ENCODE peak calls at places on chromosomes 4 and X, in eight cellular contexts. T, E, L, A, S, P, W and R are unnamed samples.

GRCh38 chrX:129638917-129639316 is 15.8 kb downstream of the APLN start:
- DNase-seq in T (no peak), E (no peak), L (no peak), A (no peak), S (no peak), P (no peak), W (no peak), R (no peak)

GRCh38 chr4:59597536-59598232 is 1602.4 kb upstream of the ADGRL3 start:
- DNase-seq in T (peak), E (peak), L (no peak), A (peak), S (no peak), P (no peak), W (no peak), R (peak)

GRCh38 chrX:153669174-153669890 is 4.3 kb downstream of the PNCK start:
- DNase-seq in T (no peak), E (peak), L (peak), A (no peak), S (peak), P (peak), W (peak), R (peak)

GRCh38 chrX:23959781-23960180 is 52.0 kb downstream of the CXorf58 start:
- DNase-seq in T (no peak), E (no peak), L (no peak), A (no peak), S (no peak), P (no peak), W (no peak), R (no peak)

GRCh38 chr4:151565583-151565982 is 156.6 kb downstream of the FHIP1A start:
- DNase-seq in T (no peak), E (no peak), L (no peak), A (no peak), S (no peak), P (no peak), W (no peak), R (no peak)

GRCh38 chr4:122827899-122828601 is 1.4 kb downstream of the FGF2 start:
- DNase-seq in T (no peak), E (peak), L (peak), A (no peak), S (no peak), P (no peak), W (no peak), R (no peak)

GRCh38 chrX:46642145-46642544 is 68.6 kb downstream of the CHST7 start:
- DNase-seq in T (no peak), E (peak), L (no peak), A (no peak), S (no peak), P (no peak), W (no peak), R (no peak)

GRCh38 chr4:138736362-138736761 is 279.2 kb upstream of the NOCT start:
- DNase-seq in T (no peak), E (no peak), L (no peak), A (no peak), S (no peak), P (no peak), W (no peak), R (no peak)

GRCh38 chrX:45758319-45758718 is 557.6 kb upstream of the DIPK2B start:
- DNase-seq in T (peak), E (peak), L (no peak), A (peak), S (no peak), P (no peak), W (no peak), R (no peak)

GRCh38 chr4:80192937-80193336 is 4.4 kb upstream of the PRDM8 start:
- DNase-seq in T (no peak), E (no peak), L (no peak), A (no peak), S (no peak), P (no peak), W (no peak), R (no peak)

GRCh38 chr4:14607001-14607400 is 395.3 kb upstream of the CPEB2 start:
- DNase-seq in T (no peak), E (no peak), L (no peak), A (no peak), S (no peak), P (no peak), W (no peak), R (no peak)

GRCh38 chrX:44314259-44314734 is 29.2 kb downstream of the EFHC2 start:
- DNase-seq in T (peak), E (peak), L (no peak), A (peak), S (no peak), P (no peak), W (no peak), R (no peak)

GRCh38 chr4:78057135-78057599 is at the start of gene FRAS1:
- DNase-seq in T (peak), E (peak), L (no peak), A (no peak), S (peak), P (no peak), W (peak), R (peak)

GRCh38 chr4:183639291-183639690 is 19.7 kb downstream of the RWDD4 start:
- DNase-seq in T (no peak), E (no peak), L (no peak), A (no peak), S (no peak), P (no peak), W (no peak), R (no peak)

GRCh38 chr4:2341911-2342652 is 76.4 kb downstream of the ZFYVE28 start:
- DNase-seq in T (peak), E (no peak), L (no peak), A (no peak), S (peak), P (no peak), W (peak), R (peak)

GRCh38 chr4:22515145-22515887 is 550 bp downstream of the ADGRA3 start:
- DNase-seq in T (peak), E (peak), L (no peak), A (no peak), S (peak), P (peak), W (peak), R (peak)

GRCh38 chr4:8037150-8037769 is 97.6 kb upstream of the AFAP1 start:
- DNase-seq in T (no peak), E (no peak), L (no peak), A (no peak), S (no peak), P (no peak), W (peak), R (no peak)

GRCh38 chrX:140292188-140292587 is 212.7 kb downstream of the SOX3 start:
- DNase-seq in T (no peak), E (no peak), L (no peak), A (no peak), S (no peak), P (no peak), W (no peak), R (no peak)